ENCODE peak calls at places on chromosome 4, in ten cellular contexts. G, Y, B, O, K, P, T, U, E and S are unnamed samples.

GRCh38 chr4:113468165-113469022 is 293.1 kb downstream of the CAMK2D start:
- DNase-seq in G (peak; percentile 32), Y (no peak), B (peak; percentile 56), O (peak; percentile 85), K (peak; percentile 100), P (peak; percentile 98), T (peak; percentile 43), U (no peak), E (no peak), S (peak; percentile 17)

GRCh38 chr4:118776166-118776954 is 59.6 kb downstream of the SEC24D start:
- DNase-seq in G (no peak), Y (no peak), B (no peak), O (no peak), K (peak; percentile 26), P (peak; percentile 13), T (no peak), U (no peak), E (no peak), S (no peak)

GRCh38 chr4:47933798-47934197 is 19.4 kb upstream of the NFXL1 start:
- DNase-seq in G (no peak), Y (no peak), B (no peak), O (no peak), K (peak; percentile 51), P (peak; percentile 39), T (no peak), U (no peak), E (no peak), S (peak; percentile 64)

GRCh38 chr4:100811046-100811445 is 293.2 kb upstream of the EMCN start:
- DNase-seq in G (no peak), Y (no peak), B (no peak), O (no peak), K (no peak), P (no peak), T (no peak), U (peak; percentile 64), E (no peak), S (no peak)

GRCh38 chr4:128560754-128561495 is 248.6 kb upstream of the JADE1 start:
- DNase-seq in G (no peak), Y (no peak), B (no peak), O (no peak), K (no peak), P (no peak), T (no peak), U (no peak), E (no peak), S (no peak)

GRCh38 chr4:160034501-160034900 is 931.6 kb downstream of the RAPGEF2 start:
- DNase-seq in G (no peak), Y (no peak), B (no peak), O (no peak), K (peak; percentile 24), P (no peak), T (no peak), U (no peak), E (no peak), S (peak; percentile 1)

GRCh38 chr4:72207196-72207595 is 175.4 kb downstream of the NPFFR2 start:
- DNase-seq in G (no peak), Y (no peak), B (no peak), O (no peak), K (no peak), P (no peak), T (no peak), U (no peak), E (no peak), S (no peak)

GRCh38 chr4:66929748-66930147 is 615.6 kb downstream of the CENPC start:
- DNase-seq in G (no peak), Y (no peak), B (no peak), O (no peak), K (no peak), P (no peak), T (no peak), U (no peak), E (no peak), S (no peak)

GRCh38 chr4:56048621-56049427 is 100.1 kb downstream of the CEP135 start:
- DNase-seq in G (peak; percentile 70), Y (peak; percentile 51), B (no peak), O (peak; percentile 47), K (no peak), P (peak; percentile 22), T (peak; percentile 54), U (peak; percentile 90), E (peak; percentile 63), S (peak; percentile 94)

GRCh38 chr4:70183168-70183939 is 12.2 kb upstream of the ODAM start:
- DNase-seq in G (no peak), Y (no peak), B (no peak), O (no peak), K (peak; percentile 44), P (no peak), T (no peak), U (peak; percentile 6), E (no peak), S (peak; percentile 69)

GRCh38 chr4:158079661-158080060 is 93.2 kb downstream of the GASK1B start:
- DNase-seq in G (no peak), Y (no peak), B (no peak), O (no peak), K (no peak), P (no peak), T (no peak), U (peak; percentile 23), E (no peak), S (peak; percentile 15)

GRCh38 chr4:155473420-155474095 is 96.8 kb upstream of the MAP9 start:
- DNase-seq in G (no peak), Y (no peak), B (no peak), O (no peak), K (peak; percentile 28), P (peak; percentile 10), T (no peak), U (no peak), E (no peak), S (no peak)

GRCh38 chr4:133320576-133321170 is 171.6 kb downstream of the PCDH10 start:
- DNase-seq in G (no peak), Y (peak; percentile 1), B (no peak), O (no peak), K (peak; percentile 15), P (peak; percentile 43), T (no peak), U (peak; percentile 25), E (peak; percentile 5), S (peak; percentile 69)